ENCODE peak calls at places on chromosomes 16 and 17, in five cellular contexts. One of them, this sample, is unnamed.

GRCh38 chr17:79203016-79203415 is 128.4 kb downstream of the ENGASE start:
- DNase-seq in astrocyte: no peak
- DNase-seq in esophagus squamous epithelium: no peak
- DNase-seq in cardiac muscle cell: no peak
- DNase-seq in neural progenitor cell: no peak
- DNase-seq in this sample: no peak

GRCh38 chr17:1966274-1967086 is 58.7 kb downstream of the RTN4RL1 start:
- DNase-seq in cardiac muscle cell: no peak
- DNase-seq in astrocyte: no peak
- DNase-seq in esophagus squamous epithelium: no peak
- DNase-seq in neural progenitor cell: no peak
- DNase-seq in this sample: no peak

GRCh38 chr16:48687421-48688038 is 77.5 kb upstream of the N4BP1 start:
- DNase-seq in neural progenitor cell: peak
- DNase-seq in astrocyte: peak
- DNase-seq in esophagus squamous epithelium: no peak
- DNase-seq in cardiac muscle cell: peak
- DNase-seq in this sample: peak

GRCh38 chr17:38327936-38328335 is 15.8 kb downstream of the GPR179 start:
- DNase-seq in neural progenitor cell: no peak
- DNase-seq in esophagus squamous epithelium: no peak
- DNase-seq in cardiac muscle cell: no peak
- DNase-seq in astrocyte: no peak
- DNase-seq in this sample: no peak

GRCh38 chr16:3754304-3754703 is 37.0 kb upstream of the TRAP1 start:
- DNase-seq in cardiac muscle cell: no peak
- DNase-seq in esophagus squamous epithelium: no peak
- DNase-seq in astrocyte: peak
- DNase-seq in neural progenitor cell: no peak
- DNase-seq in this sample: no peak

GRCh38 chr16:78461496-78461938 is 362.1 kb downstream of the WWOX start:
- DNase-seq in neural progenitor cell: no peak
- DNase-seq in esophagus squamous epithelium: no peak
- DNase-seq in cardiac muscle cell: no peak
- DNase-seq in astrocyte: peak
- DNase-seq in this sample: no peak

GRCh38 chr17:9020824-9021157 is 519 bp upstream of the NTN1 start:
- DNase-seq in neural progenitor cell: no peak
- DNase-seq in esophagus squamous epithelium: no peak
- DNase-seq in cardiac muscle cell: no peak
- DNase-seq in astrocyte: no peak
- DNase-seq in this sample: no peak

GRCh38 chr17:694239-694638 is 20.4 kb downstream of the VPS53 start:
- DNase-seq in astrocyte: peak
- DNase-seq in cardiac muscle cell: no peak
- DNase-seq in neural progenitor cell: no peak
- DNase-seq in esophagus squamous epithelium: no peak
- DNase-seq in this sample: peak

GRCh38 chr16:76900285-76901263 is 290.4 kb upstream of the MON1B start:
- DNase-seq in cardiac muscle cell: no peak
- DNase-seq in neural progenitor cell: no peak
- DNase-seq in astrocyte: no peak
- DNase-seq in esophagus squamous epithelium: no peak
- DNase-seq in this sample: no peak

GRCh38 chr16:1272453-1273198 is 16.8 kb downstream of the TPSD1 start:
- DNase-seq in cardiac muscle cell: no peak
- DNase-seq in neural progenitor cell: no peak
- DNase-seq in astrocyte: no peak
- DNase-seq in esophagus squamous epithelium: no peak
- DNase-seq in this sample: no peak

GRCh38 chr17:82836823-82837357 is 2.9 kb downstream of the ZNF750 start:
- DNase-seq in cardiac muscle cell: no peak
- DNase-seq in astrocyte: no peak
- DNase-seq in esophagus squamous epithelium: no peak
- DNase-seq in neural progenitor cell: peak
- DNase-seq in this sample: no peak

GRCh38 chr17:21211825-21212479 is 2.0 kb downstream of the TMEM11 start:
- DNase-seq in neural progenitor cell: no peak
- DNase-seq in cardiac muscle cell: no peak
- DNase-seq in astrocyte: no peak
- DNase-seq in esophagus squamous epithelium: no peak
- DNase-seq in this sample: no peak

GRCh38 chr17:15513859-15514446 is 46.5 kb upstream of the CDRT4 start:
- DNase-seq in astrocyte: peak
- DNase-seq in neural progenitor cell: no peak
- DNase-seq in cardiac muscle cell: no peak
- DNase-seq in esophagus squamous epithelium: no peak
- DNase-seq in this sample: no peak

GRCh38 chr17:15512310-15512709 is 44.9 kb upstream of the CDRT4 start:
- DNase-seq in astrocyte: no peak
- DNase-seq in cardiac muscle cell: no peak
- DNase-seq in neural progenitor cell: no peak
- DNase-seq in esophagus squamous epithelium: no peak
- DNase-seq in this sample: no peak

GRCh38 chr17:15513058-15513858 is 45.8 kb upstream of the CDRT4 start:
- DNase-seq in neural progenitor cell: no peak
- DNase-seq in cardiac muscle cell: no peak
- DNase-seq in esophagus squamous epithelium: no peak
- DNase-seq in astrocyte: peak
- DNase-seq in this sample: no peak

GRCh38 chr17:15516150-15516549 is 47.1 kb downstream of the TVP23C start:
- DNase-seq in cardiac muscle cell: no peak
- DNase-seq in esophagus squamous epithelium: no peak
- DNase-seq in astrocyte: peak
- DNase-seq in neural progenitor cell: no peak
- DNase-seq in this sample: no peak

GRCh38 chr17:15514469-15514868 is 47.0 kb upstream of the CDRT4 start:
- DNase-seq in cardiac muscle cell: no peak
- DNase-seq in astrocyte: no peak
- DNase-seq in esophagus squamous epithelium: no peak
- DNase-seq in neural progenitor cell: no peak
- DNase-seq in this sample: no peak
- H3K27ac ChIP-seq in cardiac muscle cell: no peak
- H3K27ac ChIP-seq in astrocyte: peak
- H3K27ac ChIP-seq in esophagus squamous epithelium: no peak
- H3K27ac ChIP-seq in neural progenitor cell: no peak
- H3K27ac ChIP-seq in this sample: no peak

DNA sequence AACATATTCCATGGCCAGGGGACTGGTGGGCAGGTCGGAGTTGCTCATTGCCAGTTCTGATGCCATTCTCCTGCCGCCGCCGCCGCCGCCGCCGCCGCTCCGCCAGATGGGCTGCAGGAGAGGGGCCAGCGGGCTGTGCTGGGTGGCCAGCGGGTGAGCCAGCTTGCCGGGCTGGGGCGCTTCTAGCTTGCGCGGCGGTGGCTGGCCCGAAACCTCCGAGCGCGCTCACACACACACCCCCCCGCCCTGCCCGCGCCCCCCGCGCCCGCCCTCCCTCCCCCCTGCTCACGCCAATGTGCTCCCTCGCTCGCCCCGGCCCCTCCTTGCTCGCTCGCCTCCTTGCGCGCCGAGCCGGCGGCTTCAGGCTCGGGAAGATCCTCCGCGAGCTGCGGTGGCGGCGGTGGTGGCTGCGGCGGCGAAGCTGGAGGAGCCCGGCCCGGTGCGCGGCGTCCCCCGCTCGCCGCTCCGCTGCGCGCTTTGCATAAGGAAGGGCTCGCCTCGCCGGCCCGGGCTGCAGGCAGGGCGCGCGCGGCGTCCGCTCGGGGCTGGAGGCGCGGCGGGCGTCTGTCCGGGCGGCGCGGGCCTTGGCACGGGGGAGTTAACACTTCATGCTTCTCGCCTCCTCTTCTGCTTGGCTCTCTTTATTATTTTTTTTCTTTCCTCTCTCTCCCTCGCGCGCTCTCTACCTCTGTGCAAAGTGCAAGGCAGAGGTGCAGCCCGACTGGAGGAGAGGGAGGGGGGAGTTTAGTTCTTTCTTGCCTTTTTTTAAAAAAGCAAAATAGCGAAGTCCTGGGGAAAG is 501 bp downstream of the MAF start:
- DNase-seq in esophagus squamous epithelium: no peak
- DNase-seq in cardiac muscle cell: peak
- DNase-seq in astrocyte: peak
- DNase-seq in neural progenitor cell: peak
- DNase-seq in this sample: peak
- TF ChIP-seq CTCF in esophagus squamous epithelium: no peak
- TF ChIP-seq CTCF in cardiac muscle cell: no peak
- TF ChIP-seq CTCF in astrocyte: no peak
- TF ChIP-seq CTCF in neural progenitor cell: no peak
- TF ChIP-seq CTCF in this sample: no peak

DNA sequence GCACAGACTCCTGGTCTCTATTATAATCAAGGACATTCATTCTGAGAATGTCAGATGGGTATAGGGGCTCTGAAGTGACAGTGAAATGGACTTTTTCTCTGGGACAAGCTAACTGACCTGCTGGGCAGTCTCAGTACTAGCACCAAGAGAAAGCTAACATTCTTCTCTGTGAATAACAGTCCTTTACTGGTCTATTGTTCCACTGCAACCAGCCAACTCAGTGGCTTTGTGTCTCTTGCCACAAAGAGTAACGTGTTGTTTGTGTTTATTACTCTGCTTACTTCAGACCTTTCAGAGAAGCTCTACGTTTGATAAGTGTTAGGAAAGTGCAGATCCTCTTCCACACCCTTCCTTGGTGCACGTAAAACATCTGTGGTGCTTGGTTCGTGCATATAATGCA is 61.5 kb upstream of the BCAR1 start:
- DNase-seq in neural progenitor cell: peak
- DNase-seq in cardiac muscle cell: no peak
- DNase-seq in esophagus squamous epithelium: no peak
- DNase-seq in astrocyte: no peak
- DNase-seq in this sample: no peak
- H3K27ac ChIP-seq in neural progenitor cell: peak
- H3K27ac ChIP-seq in cardiac muscle cell: no peak
- H3K27ac ChIP-seq in esophagus squamous epithelium: no peak
- H3K27ac ChIP-seq in astrocyte: no peak
- H3K27ac ChIP-seq in this sample: no peak

GRCh38 chr16:81994485-81994884 is 16.8 kb downstream of the SDR42E1 start:
- DNase-seq in neural progenitor cell: no peak
- DNase-seq in cardiac muscle cell: no peak
- DNase-seq in esophagus squamous epithelium: no peak
- DNase-seq in astrocyte: no peak
- DNase-seq in this sample: no peak
- TF ChIP-seq CTCF in neural progenitor cell: peak
- TF ChIP-seq CTCF in cardiac muscle cell: no peak
- TF ChIP-seq CTCF in esophagus squamous epithelium: no peak
- TF ChIP-seq CTCF in astrocyte: no peak
- TF ChIP-seq CTCF in this sample: no peak

DNA sequence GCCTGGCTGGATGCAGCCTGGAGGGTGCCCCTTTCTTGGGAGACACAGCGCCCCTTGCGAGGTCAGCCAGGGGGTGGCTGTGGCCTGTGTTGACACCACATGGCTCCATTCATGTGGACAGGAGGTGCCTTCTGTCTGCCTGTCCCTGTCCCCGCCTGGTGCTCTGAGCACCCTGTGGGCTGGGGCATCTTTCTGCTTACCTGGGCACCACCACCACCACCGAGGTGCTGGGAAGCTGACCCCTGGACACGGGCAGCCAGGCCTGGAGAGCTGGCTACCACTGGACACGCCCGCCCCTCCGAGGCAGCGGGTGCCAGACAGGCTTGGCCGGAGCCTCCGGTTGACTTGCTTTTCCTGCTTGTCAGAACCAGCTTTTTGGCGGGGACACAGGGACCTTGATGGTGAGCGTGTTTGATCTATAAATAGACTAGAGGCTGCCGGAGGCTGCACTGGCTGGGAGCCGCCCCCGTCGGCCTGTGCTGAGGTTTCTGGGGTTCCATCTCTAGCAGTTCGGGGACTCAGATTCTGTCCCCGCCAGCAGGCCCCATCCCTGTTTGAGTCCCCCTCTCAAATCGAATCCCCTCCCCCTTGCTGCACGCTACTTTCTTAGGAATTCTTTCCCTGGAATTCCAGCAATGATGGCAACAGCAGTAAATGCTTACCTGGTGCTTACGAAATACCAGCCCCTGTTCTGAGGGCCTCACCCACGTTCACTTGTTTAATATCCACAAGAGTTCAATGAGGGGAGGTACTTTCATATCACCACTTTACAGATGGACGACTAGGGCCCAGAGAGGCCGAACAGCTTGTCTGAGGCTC is 121.1 kb upstream of the GSE1 start:
- DNase-seq in astrocyte: peak
- DNase-seq in cardiac muscle cell: peak
- DNase-seq in esophagus squamous epithelium: no peak
- DNase-seq in neural progenitor cell: no peak
- DNase-seq in this sample: peak
- H3K27ac ChIP-seq in astrocyte: no peak
- H3K27ac ChIP-seq in cardiac muscle cell: peak
- H3K27ac ChIP-seq in esophagus squamous epithelium: no peak
- H3K27ac ChIP-seq in neural progenitor cell: no peak
- H3K27ac ChIP-seq in this sample: peak

This sample was measured in RWPE1.